ENCODE peak calls at places on chromosomes 5 and 9, in five cellular contexts. One of them, this sample, is unnamed.

GRCh38 chr9:22740781-22741180 is 294.2 kb downstream of the DMRTA1 start:
- DNase-seq in right lobe of liver: no peak
- DNase-seq in breast epithelium: no peak
- DNase-seq in GM23248: no peak
- DNase-seq in fibroblast of lung: no peak
- DNase-seq in this sample: no peak

GRCh38 chr5:1894243-1894642 is 11.5 kb upstream of the IRX4 start:
- DNase-seq in right lobe of liver: no peak
- DNase-seq in breast epithelium: no peak
- DNase-seq in GM23248: no peak
- DNase-seq in fibroblast of lung: no peak
- DNase-seq in this sample: no peak

GRCh38 chr5:124683917-124684555 is 62.4 kb downstream of the ZNF608 start:
- DNase-seq in right lobe of liver: no peak
- DNase-seq in breast epithelium: no peak
- DNase-seq in GM23248: no peak
- DNase-seq in fibroblast of lung: no peak
- DNase-seq in this sample: no peak

GRCh38 chr5:73322453-73323076 is 126.0 kb downstream of the FOXD1 start:
- DNase-seq in right lobe of liver: no peak
- DNase-seq in breast epithelium: no peak
- DNase-seq in GM23248: no peak
- DNase-seq in fibroblast of lung: no peak
- DNase-seq in this sample: no peak

GRCh38 chr5:15285901-15286583 is 213.9 kb upstream of the FBXL7 start:
- DNase-seq in right lobe of liver: peak
- DNase-seq in breast epithelium: no peak
- DNase-seq in GM23248: peak
- DNase-seq in fibroblast of lung: peak
- DNase-seq in this sample: peak

GRCh38 chr5:67339219-67339767 is 142.7 kb upstream of the CD180 start:
- DNase-seq in right lobe of liver: no peak
- DNase-seq in breast epithelium: no peak
- DNase-seq in GM23248: no peak
- DNase-seq in fibroblast of lung: no peak
- DNase-seq in this sample: no peak

GRCh38 chr9:114308361-114308950 is 14.4 kb upstream of the ORM1 start:
- DNase-seq in right lobe of liver: peak
- DNase-seq in breast epithelium: no peak
- DNase-seq in GM23248: no peak
- DNase-seq in fibroblast of lung: no peak
- DNase-seq in this sample: no peak

GRCh38 chr5:179906795-179907569 is 715 bp downstream of the TBC1D9B start:
- DNase-seq in right lobe of liver: peak
- DNase-seq in breast epithelium: no peak
- DNase-seq in GM23248: peak
- DNase-seq in fibroblast of lung: peak
- DNase-seq in this sample: peak

GRCh38 chr9:72431036-72431435 is 66.0 kb upstream of the ZFAND5 start:
- DNase-seq in right lobe of liver: no peak
- DNase-seq in breast epithelium: no peak
- DNase-seq in GM23248: no peak
- DNase-seq in fibroblast of lung: no peak
- DNase-seq in this sample: no peak

GRCh38 chr5:124647393-124647792 is 99.0 kb downstream of the ZNF608 start:
- DNase-seq in right lobe of liver: no peak
- DNase-seq in breast epithelium: no peak
- DNase-seq in GM23248: no peak
- DNase-seq in fibroblast of lung: no peak
- DNase-seq in this sample: no peak

GRCh38 chr9:113548221-113549041 is 84.9 kb downstream of the RGS3 start:
- DNase-seq in right lobe of liver: peak
- DNase-seq in breast epithelium: no peak
- DNase-seq in GM23248: peak
- DNase-seq in fibroblast of lung: no peak
- DNase-seq in this sample: peak

DNA sequence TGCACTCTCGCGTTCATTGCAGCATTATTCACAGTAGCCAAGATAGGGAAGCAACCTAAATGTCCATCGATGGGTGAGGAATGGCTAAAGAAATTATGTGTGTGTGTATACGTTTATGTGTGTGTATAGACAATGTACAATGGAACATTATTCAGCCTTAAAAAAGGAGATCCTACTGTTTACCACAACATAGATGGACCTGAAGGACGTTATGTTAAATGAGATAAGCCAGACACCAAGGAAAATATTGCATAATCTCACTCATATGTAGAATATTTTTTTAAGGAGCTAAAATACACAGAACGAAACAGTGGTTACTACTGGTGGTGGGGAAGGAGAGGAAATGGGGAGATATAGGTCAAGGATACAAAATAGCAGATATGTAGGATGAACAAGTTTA is 2.4 kb downstream of the KIF2A start:
- DNase-seq in right lobe of liver: no peak
- DNase-seq in breast epithelium: no peak
- DNase-seq in GM23248: no peak
- DNase-seq in fibroblast of lung: no peak
- DNase-seq in this sample: no peak
- H3K4me3 ChIP-seq in right lobe of liver: no peak
- H3K4me3 ChIP-seq in breast epithelium: no peak
- H3K4me3 ChIP-seq in GM23248: no peak
- H3K4me3 ChIP-seq in fibroblast of lung: no peak
- H3K4me3 ChIP-seq in this sample: no peak

GRCh38 chr5:150645070-150645700 is 4.7 kb downstream of the SYNPO start:
- DNase-seq in right lobe of liver: peak
- DNase-seq in breast epithelium: no peak
- DNase-seq in GM23248: peak
- DNase-seq in fibroblast of lung: peak
- DNase-seq in this sample: no peak

GRCh38 chr5:150644058-150644457 is 3.6 kb downstream of the SYNPO start:
- DNase-seq in right lobe of liver: no peak
- DNase-seq in breast epithelium: no peak
- DNase-seq in GM23248: no peak
- DNase-seq in fibroblast of lung: no peak
- DNase-seq in this sample: no peak

GRCh38 chr5:150642991-150643710 is 2.7 kb downstream of the SYNPO start:
- DNase-seq in right lobe of liver: peak
- DNase-seq in breast epithelium: no peak
- DNase-seq in GM23248: no peak
- DNase-seq in fibroblast of lung: no peak
- DNase-seq in this sample: no peak

GRCh38 chr5:150642567-150642927 is 2.1 kb downstream of the SYNPO start:
- DNase-seq in right lobe of liver: peak
- DNase-seq in breast epithelium: peak
- DNase-seq in GM23248: peak
- DNase-seq in fibroblast of lung: peak
- DNase-seq in this sample: peak

GRCh38 chr5:150644496-150644895 is 4.0 kb downstream of the SYNPO start:
- DNase-seq in right lobe of liver: peak
- DNase-seq in breast epithelium: no peak
- DNase-seq in GM23248: no peak
- DNase-seq in fibroblast of lung: no peak
- DNase-seq in this sample: no peak
- H3K27ac ChIP-seq in right lobe of liver: peak
- H3K27ac ChIP-seq in breast epithelium: peak
- H3K27ac ChIP-seq in GM23248: peak
- H3K27ac ChIP-seq in fibroblast of lung: peak
- H3K27ac ChIP-seq in this sample: peak

GRCh38 chr9:126204197-126204596 is 122.4 kb upstream of the MVB12B start:
- DNase-seq in right lobe of liver: no peak
- DNase-seq in breast epithelium: no peak
- DNase-seq in GM23248: no peak
- DNase-seq in fibroblast of lung: no peak
- DNase-seq in this sample: no peak

GRCh38 chr9:126205260-126205659 is 121.4 kb upstream of the MVB12B start:
- DNase-seq in right lobe of liver: no peak
- DNase-seq in breast epithelium: no peak
- DNase-seq in GM23248: no peak
- DNase-seq in fibroblast of lung: no peak
- DNase-seq in this sample: no peak

GRCh38 chr9:126203313-126203712 is 123.3 kb upstream of the MVB12B start:
- DNase-seq in right lobe of liver: no peak
- DNase-seq in breast epithelium: no peak
- DNase-seq in GM23248: no peak
- DNase-seq in fibroblast of lung: no peak
- DNase-seq in this sample: no peak

GRCh38 chr9:126206099-126206498 is 120.5 kb upstream of the MVB12B start:
- DNase-seq in right lobe of liver: no peak
- DNase-seq in breast epithelium: no peak
- DNase-seq in GM23248: no peak
- DNase-seq in fibroblast of lung: no peak
- DNase-seq in this sample: no peak

GRCh38 chr9:126204708-126205225 is 121.9 kb upstream of the MVB12B start:
- DNase-seq in right lobe of liver: no peak
- DNase-seq in breast epithelium: no peak
- DNase-seq in GM23248: no peak
- DNase-seq in fibroblast of lung: no peak
- DNase-seq in this sample: no peak
- H3K4me3 ChIP-seq in right lobe of liver: no peak
- H3K4me3 ChIP-seq in breast epithelium: no peak
- H3K4me3 ChIP-seq in GM23248: no peak
- H3K4me3 ChIP-seq in fibroblast of lung: no peak
- H3K4me3 ChIP-seq in this sample: no peak

DNA sequence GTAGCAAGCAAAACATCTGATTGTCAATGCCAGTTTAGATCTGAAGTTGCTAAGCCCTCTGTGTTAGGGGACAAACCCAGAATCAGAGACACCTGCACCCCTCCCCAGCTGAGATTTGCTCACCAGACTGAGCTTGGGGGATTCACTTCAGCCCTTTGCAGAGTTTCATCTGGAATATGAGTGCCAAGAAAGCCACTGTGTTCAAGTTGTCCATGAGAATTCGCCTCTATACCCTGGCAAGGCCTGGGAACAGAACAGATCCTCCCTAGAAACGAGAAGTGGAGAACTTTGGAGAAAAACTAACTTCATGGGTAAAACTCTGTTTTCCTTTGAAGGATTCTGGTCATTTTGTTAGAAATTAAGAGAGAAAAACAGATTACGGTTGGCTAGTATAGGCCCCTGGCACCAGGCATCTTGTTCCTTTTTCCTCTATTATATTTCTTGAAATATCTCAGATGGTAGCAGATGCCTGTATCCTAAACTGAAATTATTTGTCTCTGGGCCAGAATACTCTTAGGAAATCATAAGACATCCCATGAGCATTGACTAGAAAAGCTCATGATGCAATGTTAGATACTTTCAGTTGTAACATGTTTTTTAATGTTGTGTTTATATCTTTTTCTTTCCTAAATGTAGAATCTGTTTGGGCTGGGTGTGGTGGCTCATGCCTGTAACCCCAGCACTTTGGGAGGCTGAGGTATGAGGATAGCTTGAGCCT is 64.4 kb downstream of the SNX18 start:
- DNase-seq in right lobe of liver: no peak
- DNase-seq in breast epithelium: no peak
- DNase-seq in GM23248: peak
- DNase-seq in fibroblast of lung: peak
- DNase-seq in this sample: no peak
- H3K27ac ChIP-seq in right lobe of liver: no peak
- H3K27ac ChIP-seq in breast epithelium: peak
- H3K27ac ChIP-seq in GM23248: no peak
- H3K27ac ChIP-seq in fibroblast of lung: no peak
- H3K27ac ChIP-seq in this sample: no peak

DNA sequence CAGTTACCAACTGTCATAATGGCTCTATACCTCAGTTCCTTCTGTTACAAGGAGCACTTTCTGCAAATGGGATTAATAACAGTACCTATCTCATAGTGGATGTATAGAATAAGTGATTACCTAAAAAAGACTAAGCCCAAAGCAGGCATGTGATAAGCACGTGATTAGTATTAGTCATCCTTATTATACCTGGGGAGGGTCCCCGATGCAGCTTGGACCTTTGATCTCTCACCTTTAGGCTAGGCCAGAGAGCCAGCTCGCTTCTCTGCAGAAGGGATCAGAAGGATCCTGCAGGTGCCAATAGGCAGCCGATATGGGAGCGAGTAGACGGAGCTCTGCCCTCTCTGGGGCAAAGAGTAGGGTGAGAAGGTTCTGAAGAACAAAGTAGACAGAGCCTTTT is 4.0 kb downstream of the JADE2 start:
- DNase-seq in right lobe of liver: no peak
- DNase-seq in breast epithelium: no peak
- DNase-seq in GM23248: no peak
- DNase-seq in fibroblast of lung: no peak
- DNase-seq in this sample: no peak
- H3K4me3 ChIP-seq in right lobe of liver: no peak
- H3K4me3 ChIP-seq in breast epithelium: no peak
- H3K4me3 ChIP-seq in GM23248: no peak
- H3K4me3 ChIP-seq in fibroblast of lung: no peak
- H3K4me3 ChIP-seq in this sample: no peak

This sample was measured in endothelial cell of umbilical vein.